ENCODE peak calls at places on chromosomes 11 and 22, in ten cellular contexts. O is NB4, E is pancreas, J is HFF-Myc, X is endodermal cell, B is heart right ventricle, Z is IMR-90, I is uterus, N is transverse colon, L is mucosa of descending colon. Q is an unnamed sample.

GRCh38 chr11:8168485-8169257 is at the start of gene RIC3:
- DNase-seq in O (no peak), E (peak; percentile 48), J (no peak), X (peak; percentile 87), B (peak; percentile 54), Z (no peak), I (peak; percentile 40), N (peak; percentile 30), L (peak; percentile 47), Q (no peak)

GRCh38 chr11:111303476-111303875 is 5.1 kb downstream of the POU2AF3 start:
- DNase-seq in O (no peak), E (peak; percentile 58), J (no peak), X (no peak), B (no peak), Z (no peak), I (no peak), N (peak; percentile 61), L (peak; percentile 56), Q (peak; percentile 100)

GRCh38 chr11:90134420-90135003 is at the start of gene NAALAD2:
- DNase-seq in O (peak; percentile 71), E (peak; percentile 16), J (no peak), X (peak; percentile 86), B (peak; percentile 68), Z (peak; percentile 9), I (peak; percentile 52), N (peak; percentile 11), L (peak; percentile 44), Q (no peak)

GRCh38 chr22:45918455-45919370 is 58.2 kb downstream of the WNT7B start:
- DNase-seq in O (peak; percentile 83), E (peak; percentile 36), J (no peak), X (no peak), B (no peak), Z (no peak), I (no peak), N (no peak), L (no peak), Q (no peak)

GRCh38 chr22:27416553-27417427 is 384.8 kb downstream of the MN1 start:
- DNase-seq in O (no peak), E (no peak), J (peak; percentile 69), X (peak; percentile 83), B (no peak), Z (peak; percentile 88), I (no peak), N (no peak), L (no peak), Q (no peak)

GRCh38 chr11:93059074-93059957 is 89.9 kb downstream of the MTNR1B start:
- DNase-seq in O (no peak), E (no peak), J (peak; percentile 25), X (no peak), B (no peak), Z (peak; percentile 90), I (no peak), N (no peak), L (no peak), Q (no peak)

GRCh38 chr11:31236052-31236652 is 133.4 kb downstream of the DCDC1 start:
- DNase-seq in O (peak; percentile 26), E (no peak), J (no peak), X (no peak), B (no peak), Z (no peak), I (no peak), N (no peak), L (no peak), Q (no peak)

GRCh38 chr11:63888170-63889086 is 28.5 kb downstream of the RCOR2 start:
- DNase-seq in O (peak; percentile 89), E (peak; percentile 79), J (no peak), X (peak; percentile 90), B (no peak), Z (peak; percentile 52), I (peak; percentile 70), N (peak; percentile 84), L (peak; percentile 86), Q (no peak)

GRCh38 chr11:79461144-79461543 is 20.3 kb upstream of the TENM4 start:
- DNase-seq in O (peak; percentile 31), E (no peak), J (no peak), X (peak; percentile 77), B (no peak), Z (peak; percentile 51), I (no peak), N (no peak), L (no peak), Q (no peak)

GRCh38 chr11:130631119-130631518 is 182.7 kb downstream of the ADAMTS15 start:
- DNase-seq in O (peak; percentile 79), E (no peak), J (peak; percentile 85), X (no peak), B (no peak), Z (peak; percentile 95), I (no peak), N (no peak), L (no peak), Q (no peak)

GRCh38 chr11:130369141-130369691 is 54.5 kb upstream of the ZBTB44 start:
- DNase-seq in O (no peak), E (no peak), J (no peak), X (no peak), B (no peak), Z (no peak), I (no peak), N (no peak), L (no peak), Q (no peak)

GRCh38 chr11:126833020-126833419 is 167.6 kb downstream of the KIRREL3 start:
- DNase-seq in O (no peak), E (no peak), J (no peak), X (no peak), B (no peak), Z (no peak), I (no peak), N (no peak), L (no peak), Q (no peak)

GRCh38 chr11:119864836-119865235 is 135.8 kb upstream of the NECTIN1 start:
- DNase-seq in O (no peak), E (no peak), J (no peak), X (no peak), B (no peak), Z (no peak), I (no peak), N (no peak), L (no peak), Q (no peak)

GRCh38 chr22:24803064-24803542 is 2.9 kb upstream of the SGSM1 start:
- DNase-seq in O (peak; percentile 36), E (no peak), J (peak; percentile 7), X (peak; percentile 95), B (peak; percentile 52), Z (peak; percentile 12), I (no peak), N (peak; percentile 71), L (no peak), Q (no peak)

GRCh38 chr11:7098235-7098832 is 9.5 kb downstream of the RBMXL2 start:
- DNase-seq in O (peak; percentile 67), E (no peak), J (peak; percentile 17), X (no peak), B (no peak), Z (peak; percentile 46), I (no peak), N (no peak), L (no peak), Q (peak; percentile 33)

GRCh38 chr22:44393066-44393465 is 80.3 kb upstream of the SHISAL1 start:
- DNase-seq in O (no peak), E (no peak), J (no peak), X (peak; percentile 40), B (no peak), Z (no peak), I (no peak), N (no peak), L (peak; percentile 11), Q (no peak)

GRCh38 chr22:44396021-44396726 is 83.4 kb upstream of the SHISAL1 start:
- DNase-seq in O (no peak), E (no peak), J (no peak), X (peak; percentile 4), B (no peak), Z (no peak), I (peak; percentile 6), N (no peak), L (peak; percentile 29), Q (no peak)

GRCh38 chr22:44394246-44395115 is 81.7 kb upstream of the SHISAL1 start:
- DNase-seq in O (no peak), E (no peak), J (no peak), X (peak; percentile 31), B (no peak), Z (no peak), I (peak; percentile 5), N (no peak), L (peak; percentile 14), Q (no peak)

GRCh38 chr22:44396727-44397722 is 84.3 kb upstream of the SHISAL1 start:
- DNase-seq in O (no peak), E (no peak), J (no peak), X (no peak), B (peak; percentile 2), Z (no peak), I (peak; percentile 8), N (peak; percentile 3), L (peak; percentile 26), Q (no peak)

GRCh38 chr22:44395116-44396005 is 82.6 kb upstream of the SHISAL1 start:
- DNase-seq in O (no peak), E (no peak), J (no peak), X (peak; percentile 30), B (peak; percentile 6), Z (no peak), I (peak; percentile 11), N (peak; percentile 4), L (peak; percentile 29), Q (no peak)
- TF ChIP-seq CTCF in O (no peak), E (no peak), J (no peak), X (no peak), B (no peak), Z (no peak), I (no peak), N (no peak), L (no peak), Q (no peak)

DNA sequence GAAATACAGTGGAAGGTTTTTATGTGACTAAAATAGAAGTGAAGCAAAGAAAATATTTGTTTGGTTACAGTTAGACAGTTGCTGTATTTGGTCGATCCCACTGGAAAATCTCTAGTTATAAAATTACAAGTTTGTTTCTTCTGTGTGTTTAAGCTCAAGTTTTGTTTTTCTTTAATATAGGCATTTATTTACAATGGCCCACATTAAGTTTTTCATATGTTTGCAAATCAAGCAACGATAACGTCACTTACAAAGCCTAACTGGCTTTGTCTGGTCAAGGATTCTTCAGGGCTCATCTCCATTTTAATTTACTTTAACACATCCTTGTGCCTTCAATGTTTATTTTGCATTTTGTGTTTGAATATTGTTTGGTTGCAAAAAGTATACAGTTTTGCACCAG is 270.6 kb downstream of the LUZP2 start:
- DNase-seq in O (no peak), E (no peak), J (no peak), X (no peak), B (no peak), Z (no peak), I (no peak), N (no peak), L (no peak), Q (peak; percentile 93)
- H3K4me3 ChIP-seq in O (no peak overlapping the region), E (no peak overlapping the region), J (no peak overlapping the region), X (no peak overlapping the region), B (no peak overlapping the region), Z (no peak overlapping the region), I (no peak overlapping the region), N (no peak overlapping the region), L (no peak overlapping the region), Q (no peak overlapping the region)

GRCh38 chr11:45995342-45995734 is 72.9 kb downstream of the LARGE2 start:
- DNase-seq in O (no peak), E (no peak), J (no peak), X (no peak), B (no peak), Z (no peak), I (no peak), N (no peak), L (no peak), Q (no peak)
- TF ChIP-seq CTCF in O (no peak), E (no peak), J (no peak), X (no peak), B (no peak), Z (no peak), I (no peak), N (no peak), L (no peak), Q (no peak)

GRCh38 chr11:116955949-116956348 is 118.5 kb upstream of the APOA1 start:
- DNase-seq in O (no peak), E (no peak), J (no peak), X (no peak), B (no peak), Z (no peak), I (peak; percentile 19), N (no peak), L (no peak), Q (no peak)
- H3K4me3 ChIP-seq in O (no peak overlapping the region), E (no peak overlapping the region), J (no peak overlapping the region), X (no peak overlapping the region), B (no peak overlapping the region), Z (no peak overlapping the region), I (no peak overlapping the region), N (no peak overlapping the region), L (no peak overlapping the region), Q (no peak overlapping the region)

Q was measured in LNCaP clone FGC.